ENCODE peak calls at places on chromosome 15, in six cellular contexts. G is NCI-H2081, O is cardiac fibroblast, U is right lobe of liver, D is endothelial cell, N is HL-60. H is an unnamed sample.

GRCh38 chr15:27268923-27269322 is 297.9 kb downstream of the GABRG3 start:
- DNase-seq in G (no peak), O (no peak), U (no peak), D (no peak), N (no peak), H (no peak)

GRCh38 chr15:39684215-39684614 is 98.4 kb downstream of the FSIP1 start:
- DNase-seq in G (no peak), O (no peak), U (no peak), D (no peak), N (no peak), H (no peak)

GRCh38 chr15:92883643-92884458 is 16.3 kb upstream of the CHD2 start:
- DNase-seq in G (peak), O (peak), U (no peak), D (no peak), N (peak), H (no peak)

GRCh38 chr15:51350723-51351122 is 9.3 kb downstream of the GLDN start:
- DNase-seq in G (no peak), O (no peak), U (no peak), D (no peak), N (no peak), H (no peak)

GRCh38 chr15:68310178-68310810 is 32.7 kb downstream of the FEM1B start:
- DNase-seq in G (no peak), O (no peak), U (peak), D (no peak), N (no peak), H (no peak)

GRCh38 chr15:70569139-70569717 is 194.1 kb downstream of the UACA start:
- DNase-seq in G (no peak), O (peak), U (no peak), D (no peak), N (no peak), H (no peak)

GRCh38 chr15:39300451-39301153 is 280.3 kb upstream of the THBS1 start:
- DNase-seq in G (no peak), O (peak), U (no peak), D (no peak), N (no peak), H (no peak)

GRCh38 chr15:90336705-90337141 is 15.4 kb upstream of the ZNF774 start:
- DNase-seq in G (no peak), O (no peak), U (no peak), D (no peak), N (peak), H (no peak)

GRCh38 chr15:27958911-27959598 is 140.1 kb downstream of the OCA2 start:
- DNase-seq in G (no peak), O (no peak), U (no peak), D (no peak), N (no peak), H (no peak)

H was measured in WTC11.